ENCODE peak calls at places on chromosomes 13 and 19, in eight cellular contexts. M is GM12878, H is AG04450, O is heart right ventricle, J is tibial nerve, P is HCT116, L is fibroblast of lung, W is left ventricle myocardium inferior. U is an unnamed sample.

GRCh38 chr13:23848639-23849282 is 40.4 kb downstream of the MIPEP start:
- DNase-seq in M (no peak), H (no peak), O (no peak), J (no peak), P (no peak), L (no peak), W (no peak), U (peak)

GRCh38 chr19:36060430-36060829 is 5.7 kb downstream of the WDR62 start:
- DNase-seq in M (no peak), H (peak), O (peak), J (peak), P (no peak), L (peak), W (peak), U (peak)

GRCh38 chr13:107866007-107866665 is 349.2 kb downstream of the LIG4 start:
- DNase-seq in M (no peak), H (no peak), O (no peak), J (no peak), P (no peak), L (no peak), W (no peak), U (no peak)

GRCh38 chr13:42466123-42466522 is 107.8 kb upstream of the TNFSF11 start:
- DNase-seq in M (no peak), H (no peak), O (no peak), J (no peak), P (no peak), L (no peak), W (no peak), U (no peak)

GRCh38 chr13:38684714-38685113 is 2.2 kb upstream of the FREM2 start:
- DNase-seq in M (no peak), H (no peak), O (no peak), J (no peak), P (no peak), L (no peak), W (no peak), U (no peak)

GRCh38 chr13:111415765-111416164 is 95.3 kb downstream of the TEX29 start:
- DNase-seq in M (no peak), H (no peak), O (no peak), J (no peak), P (no peak), L (no peak), W (no peak), U (no peak)

GRCh38 chr19:45161715-45162463 is 1.1 kb upstream of the NKPD1 start:
- DNase-seq in M (no peak), H (no peak), O (peak), J (no peak), P (no peak), L (peak), W (no peak), U (no peak)

GRCh38 chr13:41200126-41200525 is 5.8 kb upstream of the KBTBD7 start:
- DNase-seq in M (no peak), H (no peak), O (no peak), J (no peak), P (no peak), L (no peak), W (no peak), U (no peak)

GRCh38 chr19:6362024-6362344 is 653 bp downstream of the CLPP start:
- DNase-seq in M (no peak), H (no peak), O (no peak), J (no peak), P (no peak), L (no peak), W (no peak), U (no peak)

GRCh38 chr19:55620410-55620809 is 4.0 kb downstream of the ZNF784 start:
- DNase-seq in M (no peak), H (no peak), O (no peak), J (no peak), P (no peak), L (no peak), W (no peak), U (no peak)

GRCh38 chr19:46481947-46482346 is 10.6 kb upstream of the PNMA8A start:
- DNase-seq in M (no peak), H (no peak), O (peak), J (peak), P (no peak), L (peak), W (no peak), U (no peak)

GRCh38 chr13:66775196-66775595 is 454.9 kb downstream of the PCDH9 start:
- DNase-seq in M (no peak), H (no peak), O (no peak), J (no peak), P (no peak), L (no peak), W (no peak), U (no peak)

GRCh38 chr13:105037064-105037463 is 1498.4 kb downstream of the EFNB2 start:
- DNase-seq in M (no peak), H (no peak), O (no peak), J (no peak), P (no peak), L (no peak), W (no peak), U (no peak)

GRCh38 chr19:47351545-47351944 is 2.4 kb downstream of the DHX34 start:
- DNase-seq in M (no peak), H (no peak), O (no peak), J (no peak), P (peak), L (peak), W (no peak), U (peak)

GRCh38 chr13:102658678-102659077 is 36.2 kb downstream of the METTL21C start:
- DNase-seq in M (no peak), H (no peak), O (no peak), J (no peak), P (no peak), L (peak), W (no peak), U (no peak)

GRCh38 chr19:35305181-35305580 is 13.2 kb downstream of the MAG start:
- DNase-seq in M (no peak), H (no peak), O (no peak), J (no peak), P (no peak), L (no peak), W (no peak), U (no peak)

GRCh38 chr19:13861714-13862531 is 15.0 kb upstream of the NANOS3 start:
- DNase-seq in M (peak), H (peak), O (peak), J (peak), P (no peak), L (peak), W (peak), U (peak)
- H3K4me3 ChIP-seq in M (peak), H (peak), O (peak), J (peak), P (peak), L (peak), W (peak), U (peak)

GRCh38 chr13:101390461-101390860 is 25.8 kb downstream of the NALCN start:
- DNase-seq in M (no peak), H (no peak), O (no peak), J (no peak), P (no peak), L (peak), W (no peak), U (no peak)
- H3K4me3 ChIP-seq in M (no peak), H (no peak), O (no peak), J (no peak), P (no peak), L (no peak), W (no peak), U (no peak)

DNA sequence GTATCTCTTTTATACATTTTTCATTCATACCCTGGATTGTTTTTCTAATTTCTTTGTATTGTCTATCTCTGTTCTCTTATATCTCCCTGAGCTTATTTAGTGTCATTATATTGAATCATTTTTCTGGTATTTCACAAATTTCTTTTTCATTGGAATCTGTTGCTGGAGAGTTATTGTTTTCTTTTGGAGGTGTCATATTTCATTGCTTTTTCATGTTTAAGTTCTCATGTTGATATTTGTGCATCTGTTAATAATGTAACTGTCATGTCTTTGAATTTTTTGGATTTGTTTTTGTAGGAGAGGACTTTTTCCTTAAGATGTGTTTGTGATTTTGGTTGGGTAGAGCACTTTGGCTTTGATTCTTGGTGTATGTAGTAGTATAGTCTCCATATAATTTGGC is 64.0 kb downstream of the DNAJC3 start:
- DNase-seq in M (no peak), H (no peak), O (no peak), J (no peak), P (no peak), L (no peak), W (no peak), U (no peak)
- H3K4me3 ChIP-seq in M (no peak), H (no peak), O (no peak), J (no peak), P (peak), L (no peak), W (no peak), U (no peak)

DNA sequence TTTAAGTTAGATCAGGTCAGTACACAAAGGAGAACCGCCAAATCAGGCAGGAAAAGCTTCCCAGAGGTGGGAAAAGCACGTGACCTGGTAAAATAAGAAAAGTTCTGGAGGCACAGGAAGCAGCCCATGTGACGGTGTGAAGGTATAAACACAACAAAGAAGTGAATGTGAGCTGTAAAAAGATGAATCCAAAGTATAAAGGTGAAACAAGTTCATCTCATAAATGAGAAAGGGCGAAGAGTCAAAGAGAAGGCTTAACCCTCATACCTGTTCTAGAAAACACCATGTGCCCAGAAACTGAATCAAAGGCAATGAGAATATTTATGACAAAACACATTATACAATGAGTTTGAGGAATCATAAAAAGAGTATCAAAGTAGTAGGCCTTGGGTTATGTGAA is 47.0 kb downstream of the USP12 start:
- DNase-seq in M (no peak), H (no peak), O (no peak), J (no peak), P (no peak), L (no peak), W (no peak), U (no peak)
- H3K4me3 ChIP-seq in M (no peak), H (no peak), O (no peak), J (no peak), P (no peak), L (no peak), W (no peak), U (no peak)

GRCh38 chr13:48492123-48493075 is 40.5 kb downstream of the RCBTB2 start:
- DNase-seq in M (peak), H (no peak), O (peak), J (peak), P (no peak), L (peak), W (peak), U (peak)
- H3K4me3 ChIP-seq in M (peak), H (no peak), O (peak), J (no peak), P (no peak), L (peak), W (peak), U (peak)